ENCODE peak calls at places on chromosomes 13 and 19, in seven cellular contexts. X is mesendoderm, L is fibroblast of lung, F is MM.1S, U is osteoblast, Y is hepatocyte, T is A549. A is an unnamed sample. For H3K4me1, the result is how much of the 10 kb centered on the place peaks cover.

GRCh38 chr13:40178130-40178529 is 488.3 kb downstream of the FOXO1 start:
- DNase-seq in X (no peak), L (no peak), F (no peak), U (no peak), Y (no peak), T (no peak), A (no peak)

GRCh38 chr19:39878398-39878797 is 32.2 kb upstream of the FBL start:
- DNase-seq in X (no peak), L (no peak), F (no peak), U (peak), Y (no peak), T (no peak), A (no peak)

GRCh38 chr19:44875666-44876418 is 15.2 kb upstream of the TOMM40 start:
- DNase-seq in X (no peak), L (no peak), F (no peak), U (peak), Y (no peak), T (no peak), A (no peak)

GRCh38 chr13:111978536-111978935 is 88.4 kb upstream of the SOX1 start:
- DNase-seq in X (no peak), L (no peak), F (no peak), U (no peak), Y (no peak), T (no peak), A (no peak)

GRCh38 chr19:4851551-4852290 is 15.7 kb downstream of the PLIN3 start:
- DNase-seq in X (peak), L (peak), F (peak), U (peak), Y (peak), T (peak), A (peak)

GRCh38 chr19:48330012-48330681 is 4.8 kb downstream of the EMP3 start:
- DNase-seq in X (peak), L (no peak), F (peak), U (peak), Y (peak), T (no peak), A (peak)

GRCh38 chr13:23796546-23796945 is 92.7 kb downstream of the MIPEP start:
- DNase-seq in X (no peak), L (peak), F (no peak), U (no peak), Y (no peak), T (no peak), A (no peak)

GRCh38 chr19:17420267-17420924 is 549 bp downstream of the MVB12A start:
- DNase-seq in X (peak), L (no peak), F (peak), U (peak), Y (peak), T (no peak), A (peak)

GRCh38 chr19:13441810-13442512 is 64.3 kb downstream of the CACNA1A start:
- DNase-seq in X (peak), L (peak), F (peak), U (peak), Y (peak), T (no peak), A (peak)

GRCh38 chr13:107581009-107581408 is 634.3 kb downstream of the LIG4 start:
- DNase-seq in X (peak), L (no peak), F (no peak), U (no peak), Y (no peak), T (no peak), A (peak)

GRCh38 chr13:24215732-24216131 is 55.2 kb downstream of the SPATA13 start:
- DNase-seq in X (peak), L (peak), F (no peak), U (no peak), Y (no peak), T (no peak), A (peak)

GRCh38 chr19:16446108-16447014 is 25.4 kb downstream of the EPS15L1 start:
- DNase-seq in X (no peak), L (no peak), F (no peak), U (peak), Y (no peak), T (no peak), A (no peak)

GRCh38 chr19:49196527-49197240 is 39.1 kb downstream of the TRPM4 start:
- DNase-seq in X (no peak), L (no peak), F (no peak), U (no peak), Y (no peak), T (no peak), A (no peak)

GRCh38 chr13:22107549-22107948 is 436.7 kb downstream of the FGF9 start:
- DNase-seq in X (no peak), L (no peak), F (no peak), U (no peak), Y (no peak), T (peak), A (no peak)

GRCh38 chr13:48539550-48539949 is 6.7 kb upstream of the RCBTB2 start:
- DNase-seq in X (no peak), L (no peak), F (no peak), U (no peak), Y (no peak), T (no peak), A (no peak)

GRCh38 chr13:107834717-107835116 is 380.6 kb downstream of the LIG4 start:
- DNase-seq in X (no peak), L (no peak), F (no peak), U (no peak), Y (no peak), T (no peak), A (no peak)

GRCh38 chr19:4067396-4068057 is 828 bp upstream of the ZBTB7A start:
- DNase-seq in X (no peak), L (no peak), F (no peak), U (no peak), Y (no peak), T (no peak), A (peak)

GRCh38 chr13:112066624-112067004 is 335 bp upstream of the SOX1 start:
- DNase-seq in X (peak), L (peak), F (no peak), U (peak), Y (peak), T (no peak), A (peak)

GRCh38 chr13:94196426-94196825 is 283.1 kb downstream of the DCT start:
- DNase-seq in X (no peak), L (peak), F (no peak), U (no peak), Y (no peak), T (no peak), A (no peak)

GRCh38 chr13:48653074-48654054 is at the start of gene CYSLTR2:
- DNase-seq in X (peak), L (peak), F (no peak), U (no peak), Y (peak), T (no peak), A (peak)

GRCh38 chr13:87954116-87954515 is 282.9 kb downstream of the SLITRK5 start:
- DNase-seq in X (no peak), L (peak), F (no peak), U (no peak), Y (no peak), T (no peak), A (no peak)

GRCh38 chr19:9323557-9323918 is 441 bp upstream of the ZNF559 start:
- DNase-seq in X (peak), L (peak), F (peak), U (peak), Y (peak), T (peak), A (no peak)

DNA sequence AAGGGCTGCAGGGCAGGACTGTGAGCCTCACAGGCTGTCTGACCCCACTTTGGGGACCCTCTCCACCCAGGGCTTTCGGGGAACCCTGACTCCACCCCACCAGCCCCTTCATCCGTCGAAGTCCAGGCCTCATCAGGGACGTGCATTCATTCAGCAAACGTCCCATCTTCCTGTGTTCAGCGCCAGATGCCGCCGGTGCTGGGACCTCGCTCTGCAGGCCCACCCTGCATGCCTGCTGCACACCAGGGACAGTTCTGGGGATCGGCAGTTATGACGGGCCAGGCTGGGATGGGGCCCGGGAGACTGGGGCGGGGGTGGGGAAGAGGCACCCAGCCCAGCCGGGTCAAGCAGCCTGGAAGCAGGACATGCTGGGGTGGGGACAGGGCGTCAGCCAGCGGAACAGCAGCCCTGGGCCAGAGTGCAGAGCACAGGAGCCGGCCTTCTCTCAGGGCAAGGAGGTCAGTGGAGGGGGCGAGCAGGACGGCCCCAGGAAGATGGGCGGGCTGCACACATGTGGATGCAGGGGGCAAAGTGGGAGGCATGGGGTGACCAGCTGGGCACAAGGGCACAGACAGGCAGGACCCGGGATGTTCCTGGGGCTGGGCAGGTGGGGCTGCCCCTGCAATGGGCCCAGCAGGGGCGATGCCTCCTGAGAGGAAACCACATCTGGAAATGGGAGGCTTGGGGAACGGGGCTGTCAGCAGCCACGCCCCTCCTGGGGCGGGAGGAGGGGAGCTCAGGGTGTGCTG is 5.1 kb downstream of the GAMT start:
- DNase-seq in X (no peak), L (no peak), F (no peak), U (no peak), Y (no peak), T (no peak), A (no peak)
- H3K4me1 ChIP-seq in X (under half), L (under half), F (under half), U (under half), Y (under half), T (under half), A (under half)

GRCh38 chr13:62799038-62799535 is 1383.4 kb upstream of the PCDH20 start:
- DNase-seq in X (no peak), L (no peak), F (no peak), U (no peak), Y (no peak), T (no peak), A (no peak)

DNA sequence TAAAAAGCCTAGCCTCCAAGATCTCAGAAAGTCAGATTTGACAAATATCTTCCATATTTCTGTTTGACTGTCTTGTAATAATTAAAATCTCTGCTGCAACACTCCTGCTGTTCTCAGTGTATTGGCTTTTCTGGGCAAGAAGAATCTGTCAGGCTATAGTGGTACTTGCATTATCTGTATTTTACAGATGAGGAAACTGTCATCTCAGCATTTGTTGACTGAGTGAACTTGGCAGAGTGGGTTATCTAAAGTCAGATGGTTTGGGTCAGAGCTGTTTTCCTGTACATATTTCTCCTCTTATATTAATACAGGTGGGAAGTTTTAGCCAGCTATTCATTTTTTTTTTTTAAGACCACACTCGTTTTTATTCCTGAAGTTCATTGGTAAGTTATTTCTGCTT is 1378.2 kb upstream of the PCDH20 start:
- DNase-seq in X (no peak), L (no peak), F (no peak), U (no peak), Y (no peak), T (no peak), A (no peak)
- H3K4me2 ChIP-seq in X (no peak), L (no peak), F (no peak), U (no peak), Y (no peak), T (no peak), A (no peak)

GRCh38 chr13:43267916-43268315 is 244.5 kb downstream of the DNAJC15 start:
- DNase-seq in X (no peak), L (no peak), F (no peak), U (no peak), Y (no peak), T (no peak), A (no peak)

GRCh38 chr13:43270043-43270830 is 246.9 kb downstream of the DNAJC15 start:
- DNase-seq in X (no peak), L (peak), F (no peak), U (no peak), Y (no peak), T (no peak), A (no peak)

GRCh38 chr13:43268632-43269031 is 245.2 kb downstream of the DNAJC15 start:
- DNase-seq in X (no peak), L (no peak), F (no peak), U (no peak), Y (no peak), T (no peak), A (peak)

GRCh38 chr13:43266953-43267615 is 243.7 kb downstream of the DNAJC15 start:
- DNase-seq in X (no peak), L (no peak), F (no peak), U (no peak), Y (no peak), T (no peak), A (peak)

DNA sequence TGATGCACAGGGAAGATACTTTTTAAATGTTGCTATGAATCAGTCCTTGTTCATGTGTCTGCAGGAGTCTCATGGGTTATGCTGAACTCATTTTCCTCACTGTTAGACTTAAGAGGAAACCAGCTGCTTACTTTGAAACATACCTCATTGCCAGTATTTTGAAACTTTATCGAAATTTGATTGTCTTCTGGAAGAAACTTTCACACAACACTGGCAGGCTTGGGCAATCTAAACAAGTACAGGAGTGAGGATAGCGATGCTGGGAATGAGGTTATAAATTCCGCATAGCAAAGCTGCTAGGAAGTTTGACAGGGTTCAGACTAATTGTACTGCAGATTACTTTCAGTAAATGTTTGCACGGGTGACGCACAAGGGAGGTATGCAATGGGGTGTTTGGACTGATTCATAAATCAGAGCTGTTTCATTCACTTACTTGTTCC is 245.7 kb downstream of the DNAJC15 start:
- DNase-seq in X (no peak), L (peak), F (no peak), U (peak), Y (peak), T (peak), A (no peak)
- H3K4me1 ChIP-seq in X (under half), L (under half), F (under half), U (under half), Y (under half), T (under half), A (under half)

GRCh38 chr13:30396434-30397075 is 25.7 kb upstream of the UBE2L5 start:
- DNase-seq in X (peak), L (no peak), F (no peak), U (no peak), Y (no peak), T (no peak), A (no peak)
- H3K4me2 ChIP-seq in X (no peak), L (no peak), F (no peak), U (peak), Y (peak), T (peak), A (no peak)

GRCh38 chr13:98565726-98566577 is 11.0 kb downstream of the STK24 start:
- DNase-seq in X (no peak), L (no peak), F (no peak), U (peak), Y (no peak), T (no peak), A (no peak)
- H3K4me1 ChIP-seq in X (under half), L (under half), F (under half), U (under half), Y (under half), T (under half), A (under half)

DNA sequence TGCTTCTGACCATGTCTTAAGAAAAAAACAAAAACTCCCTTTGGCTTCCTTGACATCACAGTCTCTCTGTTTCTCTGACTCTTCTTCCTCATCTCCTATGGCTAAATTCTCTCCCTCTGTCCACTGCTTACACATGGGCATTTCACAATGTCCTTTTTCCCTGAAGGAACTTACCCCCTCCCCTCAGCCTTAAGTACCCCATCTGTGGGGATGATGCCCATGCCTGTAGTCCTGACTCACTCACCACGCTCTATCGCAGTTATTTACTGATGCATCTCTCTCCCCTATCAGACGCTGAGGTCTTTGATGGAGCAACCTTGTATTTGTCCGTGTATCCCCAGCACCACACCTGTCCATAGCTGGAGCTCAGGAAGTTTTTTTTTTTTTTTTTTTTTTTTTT is 32.4 kb downstream of the ACTN4 start:
- DNase-seq in X (no peak), L (peak), F (no peak), U (peak), Y (peak), T (no peak), A (no peak)
- H3K4me2 ChIP-seq in X (no peak), L (no peak), F (no peak), U (no peak), Y (no peak), T (peak), A (no peak)

DNA sequence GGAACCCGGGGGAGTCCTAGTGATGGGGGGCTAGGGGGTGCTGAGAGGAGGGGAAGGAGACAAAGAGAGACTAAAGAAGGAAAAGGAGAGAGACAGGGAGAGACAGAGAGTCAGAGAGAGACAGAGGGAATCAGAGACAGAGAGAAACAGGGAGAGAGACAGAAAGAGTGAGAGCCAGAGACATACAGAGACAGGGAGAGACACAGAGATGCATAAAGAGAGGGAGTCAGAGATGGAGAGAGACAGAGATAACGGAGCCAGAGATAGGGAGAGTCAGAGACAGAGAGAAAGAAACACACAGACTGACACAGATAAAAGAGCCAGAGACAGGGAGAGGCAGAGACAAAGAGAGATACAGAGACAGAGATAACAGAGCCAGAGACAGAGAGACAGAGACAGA is 1.5 kb upstream of the TNFSF9 start:
- DNase-seq in X (no peak), L (no peak), F (no peak), U (no peak), Y (no peak), T (no peak), A (no peak)
- H3K4me1 ChIP-seq in X (under half), L (under half), F (under half), U (under half), Y (under half), T (under half), A (under half)

DNA sequence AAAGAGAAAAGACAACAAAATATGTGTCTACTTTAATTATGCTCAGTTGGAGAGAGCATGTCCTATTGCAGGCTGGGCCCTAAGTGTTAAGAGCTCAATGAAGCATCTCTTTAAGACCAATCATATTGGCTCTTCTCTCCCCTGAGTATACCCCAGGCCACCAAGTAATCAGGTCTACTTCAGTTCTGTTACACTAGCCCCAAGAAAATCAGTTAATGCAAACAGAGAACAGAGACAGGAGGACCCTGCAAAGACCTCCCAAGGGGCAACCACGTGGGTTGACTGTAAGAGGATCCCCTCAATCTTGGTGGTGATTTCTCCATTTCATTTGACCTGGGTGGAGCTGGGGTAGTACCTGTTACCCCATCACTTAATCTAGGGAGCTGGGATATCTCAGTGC is 451.0 kb upstream of the ZNF507 start:
- DNase-seq in X (no peak), L (no peak), F (no peak), U (no peak), Y (no peak), T (no peak), A (no peak)
- H3K4me2 ChIP-seq in X (no peak), L (no peak), F (no peak), U (no peak), Y (no peak), T (no peak), A (no peak)

DNA sequence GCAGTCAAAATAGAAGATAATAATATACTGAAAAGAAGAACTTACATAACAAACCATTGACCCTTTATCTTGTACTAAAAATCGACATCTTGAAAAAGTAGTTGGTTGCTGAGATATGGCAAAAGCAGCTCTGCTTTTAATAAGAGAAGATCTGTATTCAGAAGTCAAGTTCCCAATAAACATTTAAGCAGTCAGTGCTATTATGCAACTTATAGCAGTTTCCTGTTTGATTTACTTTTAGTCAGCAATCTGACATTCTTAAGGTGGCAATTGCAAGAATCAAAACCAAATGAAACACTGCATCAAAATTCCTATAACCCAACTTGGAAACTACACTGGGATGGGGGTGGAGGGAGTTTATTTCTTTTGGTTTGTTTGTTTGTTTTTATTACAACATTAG is 165.5 kb downstream of the TBC1D4 start:
- DNase-seq in X (no peak), L (peak), F (no peak), U (peak), Y (no peak), T (no peak), A (no peak)
- H3K4me1 ChIP-seq in X (under half), L (under half), F (under half), U (under half), Y (under half), T (under half), A (under half)

A was measured in neural progenitor cell.